ENCODE peak calls at places on chromosomes 5 and 9, in five cellular contexts. A, X, O, E and M are unnamed samples.

GRCh38 chr9:91196103-91196761 is 165.5 kb downstream of the AUH start:
- DNase-seq in E (no peak), O (no peak), X (no peak), A (no peak), M (no peak)

GRCh38 chr5:108739376-108739775 is 8.3 kb upstream of the FER start:
- DNase-seq in X (no peak), E (no peak), O (no peak), A (no peak), M (no peak)

GRCh38 chr9:78009156-78009555 is 22.5 kb downstream of the GNAQ start:
- DNase-seq in A (no peak), O (no peak), X (no peak), E (no peak), M (no peak)

GRCh38 chr5:91166040-91166807 is 216.9 kb downstream of the ARRDC3 start:
- DNase-seq in A (no peak), O (no peak), E (no peak), X (no peak), M (no peak)

GRCh38 chr5:153122416-153122815 is 368.1 kb upstream of the GRIA1 start:
- DNase-seq in E (no peak), O (no peak), A (no peak), X (no peak), M (no peak)

GRCh38 chr5:54832066-54832465 is 153.3 kb downstream of the ESM1 start:
- DNase-seq in O (no peak), E (no peak), A (no peak), X (no peak), M (no peak)

GRCh38 chr5:174708466-174709207 is 15.7 kb upstream of the MSX2 start:
- DNase-seq in O (no peak), A (no peak), E (no peak), X (no peak), M (no peak)

GRCh38 chr5:143350790-143351603 is 52.5 kb downstream of the NR3C1 start:
- DNase-seq in E (no peak), A (no peak), X (no peak), O (no peak), M (no peak)

GRCh38 chr9:97368964-97369363 is 42.9 kb upstream of the TDRD7 start:
- DNase-seq in A (no peak), O (no peak), X (no peak), E (no peak), M (no peak)

GRCh38 chr9:111828193-111828592 is 33.5 kb upstream of the SHOC1 start:
- DNase-seq in O (no peak), A (no peak), E (no peak), X (no peak), M (no peak)